ENCODE peak calls at places on chromosomes 7 and 10, in four cellular contexts. T is NCI-H69; Y is stimulated activated CD4-positive, alpha-beta T cell treated with anti-CD3 and anti-CD28 coated beads, Interleukin-1b, Interleukin-23, amount 100 ng/mL, for 24 hours; O is GM13976. A is an unnamed sample.

GRCh38 chr7:81111781-81112540 is 193.1 kb upstream of the SEMA3C start:
- DNase-seq in Y (no peak), T (peak; percentile 95), O (no peak), A (no peak)

GRCh38 chr7:37215524-37215923 is 233.1 kb downstream of the ELMO1 start:
- DNase-seq in O (no peak), T (no peak), Y (no peak), A (no peak)

GRCh38 chr7:50092579-50093411 is at the start of gene ZPBP:
- DNase-seq in Y (no peak), T (peak; percentile 63), O (peak; percentile 59), A (no peak)

GRCh38 chr7:29457141-29457561 is 106.5 kb upstream of the PRR15 start:
- DNase-seq in Y (no peak), T (peak; percentile 99), O (no peak), A (no peak)

GRCh38 chr10:59878289-59878688 is 28.1 kb downstream of the CCDC6 start:
- DNase-seq in T (no peak), O (no peak), Y (no peak), A (no peak)

GRCh38 chr10:60943372-60944158 is 420 bp downstream of the RHOBTB1 start:
- DNase-seq in Y (no peak), O (peak; percentile 37), T (peak; percentile 80), A (peak; percentile 55)

GRCh38 chr10:35355971-35356724 is 19.8 kb downstream of the CCNY start:
- DNase-seq in T (no peak), Y (no peak), O (peak; percentile 72), A (no peak)

GRCh38 chr10:124588736-124589451 is 127.3 kb downstream of the LHPP start:
- DNase-seq in Y (no peak), O (no peak), T (no peak), A (peak; percentile 62)

GRCh38 chr10:130745831-130746230 is 565.7 kb downstream of the TCERG1L start:
- DNase-seq in T (no peak), Y (no peak), O (no peak), A (no peak)

GRCh38 chr10:33335800-33336605 is 1.5 kb upstream of the NRP1 start:
- DNase-seq in O (peak; percentile 33), Y (no peak), T (peak; percentile 62), A (peak; percentile 69)

GRCh38 chr10:80497187-80498038 is 40.3 kb upstream of the SH2D4B start:
- DNase-seq in T (peak; percentile 37), O (no peak), Y (no peak), A (peak; percentile 28)

GRCh38 chr10:114495303-114495702 is 91.0 kb upstream of the AFAP1L2 start:
- DNase-seq in O (no peak), T (no peak), Y (no peak), A (no peak)

GRCh38 chr7:929311-929711 is 25.2 kb downstream of the ADAP1 start:
- DNase-seq in O (no peak), Y (no peak), T (no peak), A (peak; percentile 4)

GRCh38 chr7:46006723-46007122 is 85.7 kb upstream of the IGFBP3 start:
- DNase-seq in Y (no peak), O (no peak), T (no peak), A (no peak)

GRCh38 chr10:79322616-79323566 is 24.4 kb upstream of the PPIF start:
- DNase-seq in T (no peak), Y (peak; percentile 57), O (peak; percentile 41), A (peak; percentile 71)

A was measured in transverse colon.